ENCODE peak calls at places on chromosomes 7 and 10, in ten cellular contexts. One of them, this sample, is unnamed.

GRCh38 chr10:43214956-43215561 is 51.8 kb downstream of the RASGEF1A start:
- DNase-seq in nucleus accumbens: no peak
- DNase-seq in T-helper 9 cell: no peak
- DNase-seq in LHCN-M2: no peak
- DNase-seq in stimulated activated CD8-positive, alpha-beta memory T cell treated with anti-CD3 and anti-CD28 coated beads, Interleukin-15, amount 100 ng/mL, for 24 hours: no peak
- DNase-seq in progenitor cell of endocrine pancreas: no peak
- DNase-seq in fibroblast of the conjunctiva: no peak
- DNase-seq in GOT3: no peak
- DNase-seq in substantia nigra: no peak
- DNase-seq in germinal center: no peak
- DNase-seq in this sample: no peak

GRCh38 chr10:5499493-5499800 is at the start of gene CALML5:
- DNase-seq in nucleus accumbens: no peak
- DNase-seq in T-helper 9 cell: no peak
- DNase-seq in LHCN-M2: no peak
- DNase-seq in stimulated activated CD8-positive, alpha-beta memory T cell treated with anti-CD3 and anti-CD28 coated beads, Interleukin-15, amount 100 ng/mL, for 24 hours: no peak
- DNase-seq in progenitor cell of endocrine pancreas: no peak
- DNase-seq in fibroblast of the conjunctiva: no peak
- DNase-seq in GOT3: no peak
- DNase-seq in substantia nigra: no peak
- DNase-seq in germinal center: no peak
- DNase-seq in this sample: no peak

GRCh38 chr10:79507436-79508167 is 4.7 kb upstream of the EIF5AL1 start:
- DNase-seq in nucleus accumbens: no peak
- DNase-seq in T-helper 9 cell: no peak
- DNase-seq in LHCN-M2: peak
- DNase-seq in stimulated activated CD8-positive, alpha-beta memory T cell treated with anti-CD3 and anti-CD28 coated beads, Interleukin-15, amount 100 ng/mL, for 24 hours: no peak
- DNase-seq in progenitor cell of endocrine pancreas: no peak
- DNase-seq in fibroblast of the conjunctiva: no peak
- DNase-seq in GOT3: no peak
- DNase-seq in substantia nigra: no peak
- DNase-seq in germinal center: no peak
- DNase-seq in this sample: no peak

GRCh38 chr10:77245953-77246352 is 391.7 kb downstream of the KCNMA1 start:
- DNase-seq in nucleus accumbens: no peak
- DNase-seq in T-helper 9 cell: no peak
- DNase-seq in LHCN-M2: no peak
- DNase-seq in stimulated activated CD8-positive, alpha-beta memory T cell treated with anti-CD3 and anti-CD28 coated beads, Interleukin-15, amount 100 ng/mL, for 24 hours: no peak
- DNase-seq in progenitor cell of endocrine pancreas: no peak
- DNase-seq in fibroblast of the conjunctiva: no peak
- DNase-seq in GOT3: no peak
- DNase-seq in substantia nigra: no peak
- DNase-seq in germinal center: no peak
- DNase-seq in this sample: no peak

GRCh38 chr10:51960494-51960895 is 261.1 kb upstream of the CSTF2T start:
- DNase-seq in nucleus accumbens: no peak
- DNase-seq in T-helper 9 cell: no peak
- DNase-seq in LHCN-M2: peak
- DNase-seq in stimulated activated CD8-positive, alpha-beta memory T cell treated with anti-CD3 and anti-CD28 coated beads, Interleukin-15, amount 100 ng/mL, for 24 hours: no peak
- DNase-seq in progenitor cell of endocrine pancreas: no peak
- DNase-seq in fibroblast of the conjunctiva: peak
- DNase-seq in GOT3: no peak
- DNase-seq in substantia nigra: no peak
- DNase-seq in germinal center: peak
- DNase-seq in this sample: peak

GRCh38 chr7:111788426-111788825 is 226.1 kb upstream of the IMMP2L start:
- DNase-seq in nucleus accumbens: no peak
- DNase-seq in T-helper 9 cell: no peak
- DNase-seq in LHCN-M2: peak
- DNase-seq in stimulated activated CD8-positive, alpha-beta memory T cell treated with anti-CD3 and anti-CD28 coated beads, Interleukin-15, amount 100 ng/mL, for 24 hours: no peak
- DNase-seq in progenitor cell of endocrine pancreas: no peak
- DNase-seq in fibroblast of the conjunctiva: no peak
- DNase-seq in GOT3: no peak
- DNase-seq in substantia nigra: no peak
- DNase-seq in germinal center: no peak
- DNase-seq in this sample: no peak

GRCh38 chr7:91852263-91852741 is 28.2 kb downstream of the MTERF1 start:
- DNase-seq in nucleus accumbens: no peak
- DNase-seq in T-helper 9 cell: no peak
- DNase-seq in LHCN-M2: peak
- DNase-seq in stimulated activated CD8-positive, alpha-beta memory T cell treated with anti-CD3 and anti-CD28 coated beads, Interleukin-15, amount 100 ng/mL, for 24 hours: no peak
- DNase-seq in progenitor cell of endocrine pancreas: no peak
- DNase-seq in fibroblast of the conjunctiva: no peak
- DNase-seq in GOT3: no peak
- DNase-seq in substantia nigra: no peak
- DNase-seq in germinal center: no peak
- DNase-seq in this sample: no peak

GRCh38 chr10:5933909-5934546 is 43.3 kb downstream of the IL15RA start:
- DNase-seq in nucleus accumbens: no peak
- DNase-seq in T-helper 9 cell: no peak
- DNase-seq in LHCN-M2: no peak
- DNase-seq in stimulated activated CD8-positive, alpha-beta memory T cell treated with anti-CD3 and anti-CD28 coated beads, Interleukin-15, amount 100 ng/mL, for 24 hours: no peak
- DNase-seq in progenitor cell of endocrine pancreas: no peak
- DNase-seq in fibroblast of the conjunctiva: no peak
- DNase-seq in GOT3: no peak
- DNase-seq in substantia nigra: no peak
- DNase-seq in germinal center: no peak
- DNase-seq in this sample: no peak

GRCh38 chr7:28409716-28410627 is 2.3 kb upstream of the CREB5 start:
- DNase-seq in nucleus accumbens: no peak
- DNase-seq in T-helper 9 cell: no peak
- DNase-seq in LHCN-M2: peak
- DNase-seq in stimulated activated CD8-positive, alpha-beta memory T cell treated with anti-CD3 and anti-CD28 coated beads, Interleukin-15, amount 100 ng/mL, for 24 hours: no peak
- DNase-seq in progenitor cell of endocrine pancreas: peak
- DNase-seq in fibroblast of the conjunctiva: no peak
- DNase-seq in GOT3: no peak
- DNase-seq in substantia nigra: no peak
- DNase-seq in germinal center: peak
- DNase-seq in this sample: peak

GRCh38 chr10:78053201-78053868 is 19.7 kb downstream of the RPS24 start:
- DNase-seq in nucleus accumbens: no peak
- DNase-seq in T-helper 9 cell: no peak
- DNase-seq in LHCN-M2: peak
- DNase-seq in stimulated activated CD8-positive, alpha-beta memory T cell treated with anti-CD3 and anti-CD28 coated beads, Interleukin-15, amount 100 ng/mL, for 24 hours: no peak
- DNase-seq in progenitor cell of endocrine pancreas: no peak
- DNase-seq in fibroblast of the conjunctiva: no peak
- DNase-seq in GOT3: no peak
- DNase-seq in substantia nigra: no peak
- DNase-seq in germinal center: no peak
- DNase-seq in this sample: no peak

GRCh38 chr10:98261436-98262277 is 6.3 kb downstream of the LOXL4 start:
- DNase-seq in nucleus accumbens: no peak
- DNase-seq in T-helper 9 cell: no peak
- DNase-seq in LHCN-M2: no peak
- DNase-seq in stimulated activated CD8-positive, alpha-beta memory T cell treated with anti-CD3 and anti-CD28 coated beads, Interleukin-15, amount 100 ng/mL, for 24 hours: no peak
- DNase-seq in progenitor cell of endocrine pancreas: no peak
- DNase-seq in fibroblast of the conjunctiva: no peak
- DNase-seq in GOT3: no peak
- DNase-seq in substantia nigra: no peak
- DNase-seq in germinal center: no peak
- DNase-seq in this sample: no peak

GRCh38 chr7:44240983-44241510 is 40.3 kb downstream of the YKT6 start:
- DNase-seq in nucleus accumbens: peak
- DNase-seq in T-helper 9 cell: peak
- DNase-seq in LHCN-M2: peak
- DNase-seq in stimulated activated CD8-positive, alpha-beta memory T cell treated with anti-CD3 and anti-CD28 coated beads, Interleukin-15, amount 100 ng/mL, for 24 hours: peak
- DNase-seq in progenitor cell of endocrine pancreas: peak
- DNase-seq in fibroblast of the conjunctiva: peak
- DNase-seq in GOT3: peak
- DNase-seq in substantia nigra: peak
- DNase-seq in germinal center: peak
- DNase-seq in this sample: peak

GRCh38 chr10:74063256-74063655 is 65.3 kb downstream of the VCL start:
- DNase-seq in nucleus accumbens: no peak
- DNase-seq in T-helper 9 cell: no peak
- DNase-seq in LHCN-M2: peak
- DNase-seq in stimulated activated CD8-positive, alpha-beta memory T cell treated with anti-CD3 and anti-CD28 coated beads, Interleukin-15, amount 100 ng/mL, for 24 hours: no peak
- DNase-seq in progenitor cell of endocrine pancreas: no peak
- DNase-seq in fibroblast of the conjunctiva: no peak
- DNase-seq in GOT3: no peak
- DNase-seq in substantia nigra: no peak
- DNase-seq in germinal center: no peak
- DNase-seq in this sample: no peak

GRCh38 chr10:111968624-111969023 is 214.9 kb downstream of the GPAM start:
- DNase-seq in nucleus accumbens: no peak
- DNase-seq in T-helper 9 cell: no peak
- DNase-seq in LHCN-M2: peak
- DNase-seq in stimulated activated CD8-positive, alpha-beta memory T cell treated with anti-CD3 and anti-CD28 coated beads, Interleukin-15, amount 100 ng/mL, for 24 hours: no peak
- DNase-seq in progenitor cell of endocrine pancreas: no peak
- DNase-seq in fibroblast of the conjunctiva: no peak
- DNase-seq in GOT3: no peak
- DNase-seq in substantia nigra: no peak
- DNase-seq in germinal center: no peak
- DNase-seq in this sample: no peak